ENCODE peak calls at places on chromosome 13, in four cellular contexts. W is stimulated activated CD4-positive, alpha-beta T cell treated with anti-CD3 and anti-CD28 coated beads, Interleukin-15, amount 100 ng/mL, for 1 hour; S is epithelial cell of esophagus; I is neural crest cell. X is an unnamed sample.

GRCh38 chr13:40220299-40220935 is 446.0 kb downstream of the FOXO1 start:
- DNase-seq in W (no peak), S (no peak), I (no peak), X (no peak)

GRCh38 chr13:113511361-113511760 is 20.9 kb upstream of the DCUN1D2 start:
- DNase-seq in W (no peak), S (no peak), I (no peak), X (no peak)

GRCh38 chr13:90746230-90746629 is 601.3 kb upstream of the MIR17HG start:
- DNase-seq in W (no peak), S (no peak), I (no peak), X (no peak)

GRCh38 chr13:41596190-41596589 is 138.8 kb downstream of the RGCC start:
- DNase-seq in W (no peak), S (no peak), I (no peak), X (no peak)

GRCh38 chr13:36030670-36031331 is 100.4 kb downstream of the DCLK1 start:
- DNase-seq in W (no peak), S (peak), I (no peak), X (no peak)

GRCh38 chr13:95234242-95234641 is 67.0 kb downstream of the ABCC4 start:
- DNase-seq in W (no peak), S (no peak), I (no peak), X (no peak)

GRCh38 chr13:113092776-113093579 is 12.6 kb upstream of the F7 start:
- DNase-seq in W (no peak), S (no peak), I (no peak), X (no peak)

GRCh38 chr13:26548251-26548765 is 9.2 kb upstream of the WASF3 start:
- DNase-seq in W (no peak), S (no peak), I (no peak), X (no peak)

GRCh38 chr13:49502954-49503353 is 7.2 kb downstream of the PHF11 start:
- DNase-seq in W (no peak), S (no peak), I (no peak), X (no peak)

GRCh38 chr13:52179925-52180324 is 20.5 kb upstream of the NEK3 start:
- DNase-seq in W (no peak), S (no peak), I (no peak), X (no peak)

GRCh38 chr13:31207630-31208549 is 8.1 kb downstream of the B3GLCT start:
- DNase-seq in W (no peak), S (no peak), I (no peak), X (no peak)

GRCh38 chr13:105702441-105702840 is 833.0 kb downstream of the EFNB2 start:
- DNase-seq in W (no peak), S (no peak), I (no peak), X (no peak)

GRCh38 chr13:87677334-87678234 is 6.4 kb downstream of the SLITRK5 start:
- DNase-seq in W (no peak), S (no peak), I (peak), X (no peak)

GRCh38 chr13:97113231-97114001 is 108.7 kb upstream of the MBNL2 start:
- DNase-seq in W (no peak), S (no peak), I (no peak), X (no peak)

GRCh38 chr13:114309806-114310410 is 4.4 kb upstream of the CHAMP1 start:
- DNase-seq in W (no peak), S (no peak), I (no peak), X (no peak)